ENCODE peak calls at places on chromosome 1, in five cellular contexts. K, I, J, E and A are unnamed samples.

GRCh38 chr1:106225406-106225805 is 831.1 kb upstream of the PRMT6 start:
- DNase-seq in K (no peak), I (no peak), J (no peak), E (no peak), A (no peak)

GRCh38 chr1:54800041-54800898 is 853 bp downstream of the TTC22 start:
- DNase-seq in K (no peak), I (no peak), J (no peak), E (no peak), A (no peak)

GRCh38 chr1:200610846-200611245 is 9.7 kb downstream of the KIF14 start:
- DNase-seq in K (no peak), I (no peak), J (no peak), E (no peak), A (no peak)

GRCh38 chr1:42949312-42950145 is 9.1 kb downstream of the SLC2A1 start:
- DNase-seq in K (no peak), I (peak; percentile 37), J (no peak), E (no peak), A (no peak)

GRCh38 chr1:217528271-217528670 is 102.6 kb downstream of the GPATCH2 start:
- DNase-seq in K (no peak), I (no peak), J (no peak), E (no peak), A (no peak)

GRCh38 chr1:55071477-55071876 is 32.1 kb downstream of the PCSK9 start:
- DNase-seq in K (no peak), I (peak; percentile 53), J (no peak), E (peak; percentile 19), A (no peak)

GRCh38 chr1:54287176-54287650 is 87.2 kb downstream of the MRPL37 start:
- DNase-seq in K (peak; percentile 88), I (peak; percentile 80), J (peak; percentile 74), E (peak; percentile 74), A (peak; percentile 90)

GRCh38 chr1:63593887-63594617 is 841 bp downstream of the PGM1 start:
- DNase-seq in K (peak; percentile 87), I (peak; percentile 77), J (no peak), E (no peak), A (peak; percentile 75)

GRCh38 chr1:206685256-206685748 is 597 bp downstream of the MAPKAPK2 start:
- DNase-seq in K (no peak), I (peak; percentile 86), J (no peak), E (no peak), A (peak; percentile 57)

GRCh38 chr1:89987170-89987819 is 7.6 kb upstream of the ZNF326 start:
- DNase-seq in K (peak; percentile 76), I (peak; percentile 81), J (peak; percentile 85), E (peak; percentile 66), A (no peak)

GRCh38 chr1:18556364-18556763 is 74.3 kb upstream of the PAX7 start:
- DNase-seq in K (no peak), I (peak; percentile 42), J (peak; percentile 12), E (no peak), A (no peak)

GRCh38 chr1:159916240-159917051 is 8.9 kb downstream of the TAGLN2 start:
- DNase-seq in K (no peak), I (peak; percentile 58), J (no peak), E (peak; percentile 78), A (peak; percentile 71)

GRCh38 chr1:185917646-185918045 is 183.5 kb downstream of the HMCN1 start:
- DNase-seq in K (no peak), I (no peak), J (no peak), E (no peak), A (no peak)

GRCh38 chr1:47687618-47687940 is 249.7 kb downstream of the FOXD2 start:
- DNase-seq in K (peak; percentile 13), I (no peak), J (no peak), E (peak; percentile 50), A (no peak)

GRCh38 chr1:202144510-202145324 is at the start of gene ARL8A:
- DNase-seq in K (peak; percentile 80), I (peak; percentile 93), J (peak; percentile 45), E (peak; percentile 37), A (peak; percentile 92)

GRCh38 chr1:175511496-175511895 is 231.9 kb downstream of the TNR start:
- DNase-seq in K (no peak), I (no peak), J (no peak), E (no peak), A (no peak)

GRCh38 chr1:241622708-241623107 is 17.5 kb downstream of the CHML start:
- DNase-seq in K (no peak), I (no peak), J (no peak), E (no peak), A (no peak)

GRCh38 chr1:241591317-241591716 is 48.9 kb downstream of the CHML start:
- DNase-seq in K (no peak), I (no peak), J (no peak), E (no peak), A (no peak)

GRCh38 chr1:31623365-31623764 is 5.9 kb downstream of the HCRTR1 start:
- DNase-seq in K (no peak), I (no peak), J (no peak), E (no peak), A (no peak)

GRCh38 chr1:165900576-165901380 is 73.4 kb downstream of the UCK2 start:
- DNase-seq in K (no peak), I (no peak), J (no peak), E (no peak), A (peak; percentile 53)

GRCh38 chr1:162151900-162152829 is 82.7 kb downstream of the NOS1AP start:
- DNase-seq in K (no peak), I (no peak), J (peak; percentile 17), E (no peak), A (no peak)

GRCh38 chr1:211564084-211564483 is 14.9 kb downstream of the SLC30A1 start:
- DNase-seq in K (no peak), I (no peak), J (no peak), E (no peak), A (no peak)

GRCh38 chr1:211571998-211572397 is 7.0 kb downstream of the SLC30A1 start:
- DNase-seq in K (no peak), I (no peak), J (no peak), E (no peak), A (no peak)

DNA sequence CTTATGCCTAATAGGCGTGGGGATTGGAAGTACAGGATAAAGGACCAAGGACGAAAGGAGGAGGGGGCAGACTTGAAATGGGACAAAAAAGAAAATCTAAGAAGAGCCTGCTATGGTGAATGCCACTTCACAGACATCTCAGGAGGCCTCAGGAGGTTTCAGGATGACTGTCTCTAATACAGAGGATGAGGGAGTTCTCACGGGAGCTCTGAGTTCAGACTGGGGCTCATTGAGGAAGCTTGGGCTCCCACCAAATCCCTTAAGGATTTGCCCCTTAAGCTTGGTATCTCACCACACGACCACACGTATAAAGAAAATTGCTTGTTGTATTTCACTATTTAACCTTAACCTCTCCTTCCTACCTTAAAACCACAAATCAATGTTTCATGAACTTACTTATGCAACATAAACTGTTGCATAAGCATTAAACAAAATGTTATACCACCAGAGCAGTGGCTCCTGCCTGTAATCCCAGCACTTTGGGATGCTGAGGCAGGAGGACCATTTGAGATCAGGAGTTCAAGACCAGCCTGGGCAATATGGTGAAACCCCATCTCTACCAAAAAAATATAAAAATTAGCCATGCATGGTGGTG is 12.4 kb downstream of the SLC30A1 start:
- DNase-seq in K (no peak), I (no peak), J (no peak), E (no peak), A (no peak)
- H3K36me3 ChIP-seq in K (no peaks in the 10 kb centered on the region), I (peaks cover 5% of the 10 kb centered on the region), J (no peaks in the 10 kb centered on the region), E (no peaks in the 10 kb centered on the region), A (no peaks in the 10 kb centered on the region)

GRCh38 chr1:6045561-6045960 is at the start of gene KCNAB2:
- DNase-seq in K (no peak), I (no peak), J (no peak), E (no peak), A (no peak)
- H3K36me3 ChIP-seq in K (no peaks in the 10 kb centered on the region), I (no peaks in the 10 kb centered on the region), J (peaks cover 10% of the 10 kb centered on the region), E (no peaks in the 10 kb centered on the region), A (no peaks in the 10 kb centered on the region)

GRCh38 chr1:244844155-244845121 is 9.0 kb downstream of the COX20 start:
- DNase-seq in K (no peak), I (no peak), J (no peak), E (no peak), A (no peak)
- H3K36me3 ChIP-seq in K (peaks cover 14% of the 10 kb centered on the region), I (peaks cover 98% of the 10 kb centered on the region), J (peaks cover 80% of the 10 kb centered on the region), E (peaks cover 100% of the 10 kb centered on the region), A (peaks cover 2% of the 10 kb centered on the region)

GRCh38 chr1:100481320-100481719 is 56.6 kb upstream of the GPR88 start:
- DNase-seq in K (no peak), I (no peak), J (no peak), E (no peak), A (no peak)

GRCh38 chr1:100478816-100479215 is 59.1 kb upstream of the GPR88 start:
- DNase-seq in K (no peak), I (no peak), J (no peak), E (no peak), A (no peak)

GRCh38 chr1:100482748-100483147 is 55.2 kb upstream of the GPR88 start:
- DNase-seq in K (no peak), I (no peak), J (no peak), E (no peak), A (no peak)

GRCh38 chr1:100482167-100482566 is 55.8 kb upstream of the GPR88 start:
- DNase-seq in K (no peak), I (no peak), J (no peak), E (no peak), A (no peak)

DNA sequence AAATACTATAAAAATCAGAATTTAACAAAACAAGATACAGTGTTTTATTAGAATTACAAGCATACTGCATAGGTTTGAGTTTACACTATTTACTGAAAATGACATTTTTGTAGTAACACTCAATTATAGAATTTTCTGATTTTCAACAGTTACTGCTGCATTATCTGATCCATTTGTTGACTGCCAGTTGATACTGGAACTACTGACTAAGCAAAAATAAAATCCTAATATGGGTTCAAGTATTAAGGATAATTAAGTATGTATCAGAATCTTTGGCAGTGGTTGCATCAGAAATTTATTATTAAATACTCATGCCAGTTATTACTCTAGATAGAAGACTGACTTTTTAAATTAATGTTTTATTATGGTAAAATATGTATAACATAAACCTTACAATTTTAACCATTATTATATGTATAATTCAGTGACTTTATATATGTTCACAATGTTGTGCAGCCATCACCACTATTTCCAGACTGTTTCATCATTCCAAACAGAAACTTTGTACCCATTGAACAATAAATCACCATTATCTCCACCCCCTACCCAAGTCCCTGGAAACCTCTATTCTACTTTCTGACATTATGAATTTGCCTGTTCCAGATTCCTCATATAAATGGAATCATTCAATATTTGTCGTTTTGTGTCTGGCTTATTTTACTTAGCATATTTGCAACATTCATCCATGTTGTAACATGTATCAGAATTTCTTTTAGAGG is 58.2 kb upstream of the GPR88 start:
- DNase-seq in K (no peak), I (no peak), J (no peak), E (no peak), A (no peak)
- H3K36me3 ChIP-seq in K (no peaks in the 10 kb centered on the region), I (peaks cover 12% of the 10 kb centered on the region), J (peaks cover 4% of the 10 kb centered on the region), E (no peaks in the 10 kb centered on the region), A (no peaks in the 10 kb centered on the region)

GRCh38 chr1:25971044-25971881 is 26.6 kb downstream of the PAFAH2 start:
- DNase-seq in K (no peak), I (no peak), J (no peak), E (no peak), A (no peak)
- H3K36me3 ChIP-seq in K (peaks cover 8% of the 10 kb centered on the region), I (peaks cover 9% of the 10 kb centered on the region), J (peaks cover 99% of the 10 kb centered on the region), E (peaks cover 10% of the 10 kb centered on the region), A (peaks cover 11% of the 10 kb centered on the region)

DNA sequence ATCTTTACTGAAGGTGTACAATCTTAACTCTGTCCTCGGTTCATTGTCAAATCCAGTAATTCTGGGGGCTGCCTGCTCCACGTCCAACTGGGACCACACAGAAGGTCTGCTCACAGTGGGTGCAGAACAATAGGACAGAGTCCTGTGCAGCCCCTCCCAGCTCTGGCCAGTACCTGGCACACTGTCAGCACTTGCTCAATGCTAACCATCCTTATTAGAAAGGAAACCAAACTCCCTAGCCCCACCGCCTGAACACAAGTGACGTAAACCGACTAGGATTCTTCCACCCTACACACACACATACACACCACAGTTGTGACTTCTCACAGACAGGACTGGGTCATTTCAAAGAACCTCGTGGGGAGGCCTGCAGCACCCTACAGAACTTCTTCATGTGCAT is 5.2 kb downstream of the BCAR3 start:
- DNase-seq in K (no peak), I (no peak), J (no peak), E (peak; percentile 75), A (no peak)
- H3K36me3 ChIP-seq in K (no peaks in the 10 kb centered on the region), I (peaks cover 40% of the 10 kb centered on the region), J (no peaks in the 10 kb centered on the region), E (peaks cover 70% of the 10 kb centered on the region), A (no peaks in the 10 kb centered on the region)